ENCODE peak calls at places on chromosomes 2 and 18, in four cellular contexts. I is DMS153; G is activated CD4-positive, alpha-beta T cell treated with anti-CD3 and anti-CD28 coated beads, Interleukin-2, amount 50 U/mL, for 4 hours; L is AG08395. Z is an unnamed sample.

GRCh38 chr2:23566236-23567142 is 181.5 kb downstream of the KLHL29 start:
- DNase-seq in I (no peak), G (peak), L (peak), Z (no peak)

GRCh38 chr2:235951980-235952379 is 216.2 kb downstream of the GBX2 start:
- DNase-seq in I (no peak), G (no peak), L (no peak), Z (no peak)

GRCh38 chr2:54503192-54503591 is 47.1 kb downstream of the SPTBN1 start:
- DNase-seq in I (no peak), G (peak), L (no peak), Z (no peak)

GRCh38 chr2:12232876-12233275 is 483.9 kb upstream of the TRIB2 start:
- DNase-seq in I (no peak), G (no peak), L (no peak), Z (no peak)

GRCh38 chr2:210177769-210178168 is 6.6 kb upstream of the KANSL1L start:
- DNase-seq in I (no peak), G (no peak), L (no peak), Z (no peak)

GRCh38 chr18:12431561-12431960 is 23.8 kb downstream of the PRELID3A start:
- DNase-seq in I (no peak), G (no peak), L (no peak), Z (no peak)

GRCh38 chr18:62979172-62979571 is 263.8 kb downstream of the PHLPP1 start:
- DNase-seq in I (peak), G (no peak), L (peak), Z (no peak)

GRCh38 chr2:71691747-71692455 is 238.5 kb downstream of the DYSF start:
- DNase-seq in I (no peak), G (no peak), L (peak), Z (no peak)

GRCh38 chr18:11937874-11938478 is 29.9 kb upstream of the MPPE1 start:
- DNase-seq in I (no peak), G (peak), L (peak), Z (no peak)

GRCh38 chr2:183927367-183928355 is 670.7 kb upstream of the ZNF804A start:
- DNase-seq in I (no peak), G (no peak), L (peak), Z (peak)

GRCh38 chr2:109143214-109144187 is 14.5 kb downstream of the SH3RF3 start:
- DNase-seq in I (no peak), G (peak), L (no peak), Z (no peak)

GRCh38 chr2:75560022-75560767 is 544 bp downstream of the EVA1A start:
- DNase-seq in I (no peak), G (no peak), L (peak), Z (no peak)

GRCh38 chr18:25230658-25231326 is 121.2 kb downstream of the ZNF521 start:
- DNase-seq in I (no peak), G (no peak), L (peak), Z (no peak)

GRCh38 chr18:34608064-34608463 is 102.0 kb upstream of the DTNA start:
- DNase-seq in I (no peak), G (no peak), L (no peak), Z (no peak)

GRCh38 chr2:66729391-66729790 is 294.5 kb downstream of the MEIS1 start:
- DNase-seq in I (no peak), G (no peak), L (no peak), Z (no peak)

GRCh38 chr18:48860276-48861180 is 90.2 kb downstream of the SMAD7 start:
- DNase-seq in I (no peak), G (no peak), L (no peak), Z (no peak)

GRCh38 chr2:99680946-99681345 is 191.1 kb upstream of the REV1 start:
- DNase-seq in I (no peak), G (no peak), L (peak), Z (peak)

GRCh38 chr2:42238644-42239288 is 69.6 kb downstream of the EML4 start:
- DNase-seq in I (peak), G (peak), L (no peak), Z (no peak)

GRCh38 chr2:6914829-6915228 is 2.4 kb upstream of the RNF144A start:
- DNase-seq in I (no peak), G (no peak), L (no peak), Z (no peak)

GRCh38 chr2:171210864-171211431 is 50.3 kb upstream of the TLK1 start:
- DNase-seq in I (no peak), G (peak), L (no peak), Z (no peak)

GRCh38 chr2:27262379-27263286 is at the start of gene SLC30A3:
- DNase-seq in I (no peak), G (peak), L (peak), Z (no peak)

GRCh38 chr2:60554649-60555065 is 1.2 kb upstream of the BCL11A start:
- DNase-seq in I (no peak), G (no peak), L (no peak), Z (no peak)